ENCODE peak calls at places on chromosome 1, in four cellular contexts. R, W, N and F are unnamed samples.

GRCh38 chr1:234413975-234414374 is 40.7 kb downstream of the COA6 start:
- DNase-seq in R (no peak), W (no peak), N (no peak), F (no peak)

GRCh38 chr1:45455162-45455561 is 35.8 kb downstream of the TESK2 start:
- DNase-seq in R (no peak), W (no peak), N (no peak), F (no peak)

GRCh38 chr1:189983156-189983555 is 494.5 kb downstream of the BRINP3 start:
- DNase-seq in R (no peak), W (peak; percentile 24), N (no peak), F (no peak)

GRCh38 chr1:177954076-177954475 is 15.8 kb downstream of the SEC16B start:
- DNase-seq in R (no peak), W (no peak), N (no peak), F (no peak)

GRCh38 chr1:175530167-175530566 is 213.2 kb downstream of the TNR start:
- DNase-seq in R (no peak), W (no peak), N (no peak), F (no peak)

GRCh38 chr1:16386454-16387113 is 19.5 kb downstream of the SZRD1 start:
- DNase-seq in R (peak; percentile 94), W (no peak), N (no peak), F (peak; percentile 65)

GRCh38 chr1:117563492-117563875 is 42.4 kb upstream of the TENT5C start:
- DNase-seq in R (no peak), W (no peak), N (no peak), F (no peak)

GRCh38 chr1:93753766-93754763 is 72.4 kb upstream of the BCAR3 start:
- DNase-seq in R (peak; percentile 91), W (peak; percentile 32), N (no peak), F (peak; percentile 99)

GRCh38 chr1:77068013-77068412 is 151.2 kb downstream of the PIGK start:
- DNase-seq in R (no peak), W (no peak), N (no peak), F (no peak)

GRCh38 chr1:167276969-167277368 is 56.3 kb downstream of the POU2F1 start:
- DNase-seq in R (no peak), W (no peak), N (no peak), F (no peak)

GRCh38 chr1:29688477-29689365 is 452.4 kb downstream of the PTPRU start:
- DNase-seq in R (peak; percentile 90), W (no peak), N (no peak), F (peak; percentile 93)